ENCODE peak calls at places on chromosomes 6 and 20, in five cellular contexts. One of them, this sample, is unnamed.

GRCh38 chr6:79544299-79544927 is 7.2 kb upstream of the LCA5 start:
- DNase-seq in astrocyte of the spinal cord: peak
- DNase-seq in adipocyte: peak
- DNase-seq in GM23248: peak
- DNase-seq in bronchial epithelial cell: no peak
- DNase-seq in this sample: peak

GRCh38 chr20:56463428-56463827 is 5.0 kb upstream of the RTF2 start:
- DNase-seq in bronchial epithelial cell: no peak
- DNase-seq in GM23248: no peak
- DNase-seq in astrocyte of the spinal cord: no peak
- DNase-seq in adipocyte: no peak
- DNase-seq in this sample: no peak

GRCh38 chr6:148624025-148624424 is 122.8 kb upstream of the UST start:
- DNase-seq in adipocyte: peak
- DNase-seq in astrocyte of the spinal cord: no peak
- DNase-seq in GM23248: peak
- DNase-seq in bronchial epithelial cell: peak
- DNase-seq in this sample: peak

GRCh38 chr6:163367388-163368183 is 46.9 kb upstream of the QKI start:
- DNase-seq in astrocyte of the spinal cord: peak
- DNase-seq in adipocyte: no peak
- DNase-seq in bronchial epithelial cell: peak
- DNase-seq in GM23248: no peak
- DNase-seq in this sample: no peak

GRCh38 chr6:7479801-7480266 is 61.6 kb upstream of the DSP start:
- DNase-seq in astrocyte of the spinal cord: no peak
- DNase-seq in GM23248: peak
- DNase-seq in bronchial epithelial cell: peak
- DNase-seq in adipocyte: peak
- DNase-seq in this sample: peak

GRCh38 chr6:17494919-17495318 is 101.5 kb downstream of the CAP2 start:
- DNase-seq in astrocyte of the spinal cord: no peak
- DNase-seq in bronchial epithelial cell: no peak
- DNase-seq in adipocyte: no peak
- DNase-seq in GM23248: no peak
- DNase-seq in this sample: no peak

GRCh38 chr6:128882560-128882959 is 378 bp upstream of the LAMA2 start:
- DNase-seq in astrocyte of the spinal cord: no peak
- DNase-seq in adipocyte: no peak
- DNase-seq in GM23248: peak
- DNase-seq in bronchial epithelial cell: no peak
- DNase-seq in this sample: peak

GRCh38 chr6:54244430-54244829 is 63.8 kb upstream of the TINAG start:
- DNase-seq in astrocyte of the spinal cord: peak
- DNase-seq in adipocyte: peak
- DNase-seq in GM23248: peak
- DNase-seq in bronchial epithelial cell: peak
- DNase-seq in this sample: peak

GRCh38 chr6:157266274-157267101 is 56.8 kb downstream of the TMEM242 start:
- DNase-seq in bronchial epithelial cell: no peak
- DNase-seq in GM23248: no peak
- DNase-seq in astrocyte of the spinal cord: no peak
- DNase-seq in adipocyte: no peak
- DNase-seq in this sample: no peak

GRCh38 chr6:157063176-157063934 is 260.0 kb downstream of the TMEM242 start:
- DNase-seq in astrocyte of the spinal cord: no peak
- DNase-seq in adipocyte: no peak
- DNase-seq in GM23248: no peak
- DNase-seq in bronchial epithelial cell: peak
- DNase-seq in this sample: no peak

GRCh38 chr6:50062051-50062450 is 12.3 kb upstream of the DEFB112 start:
- DNase-seq in adipocyte: no peak
- DNase-seq in GM23248: peak
- DNase-seq in astrocyte of the spinal cord: no peak
- DNase-seq in bronchial epithelial cell: peak
- DNase-seq in this sample: no peak

GRCh38 chr6:107228754-107229153 is 113.4 kb upstream of the BEND3 start:
- DNase-seq in GM23248: no peak
- DNase-seq in adipocyte: no peak
- DNase-seq in astrocyte of the spinal cord: no peak
- DNase-seq in bronchial epithelial cell: peak
- DNase-seq in this sample: no peak

GRCh38 chr6:16691328-16691727 is 69.9 kb downstream of the ATXN1 start:
- DNase-seq in adipocyte: no peak
- DNase-seq in bronchial epithelial cell: no peak
- DNase-seq in astrocyte of the spinal cord: no peak
- DNase-seq in GM23248: no peak
- DNase-seq in this sample: no peak

GRCh38 chr6:167793421-167793820 is 33.3 kb upstream of the AFDN start:
- DNase-seq in GM23248: no peak
- DNase-seq in bronchial epithelial cell: peak
- DNase-seq in astrocyte of the spinal cord: peak
- DNase-seq in adipocyte: no peak
- DNase-seq in this sample: no peak

GRCh38 chr6:113654396-113654795 is 202.7 kb upstream of the MARCKS start:
- DNase-seq in bronchial epithelial cell: peak
- DNase-seq in adipocyte: peak
- DNase-seq in GM23248: peak
- DNase-seq in astrocyte of the spinal cord: peak
- DNase-seq in this sample: peak

GRCh38 chr6:136656121-136656520 is 105.9 kb upstream of the MAP7 start:
- DNase-seq in GM23248: no peak
- DNase-seq in bronchial epithelial cell: no peak
- DNase-seq in astrocyte of the spinal cord: peak
- DNase-seq in adipocyte: peak
- DNase-seq in this sample: peak

GRCh38 chr6:32882879-32883250 is 28.9 kb downstream of the PSMB9 start:
- DNase-seq in astrocyte of the spinal cord: no peak
- DNase-seq in GM23248: peak
- DNase-seq in bronchial epithelial cell: peak
- DNase-seq in adipocyte: peak
- DNase-seq in this sample: peak

GRCh38 chr6:151242420-151242841 is 2.7 kb downstream of the AKAP12 start:
- DNase-seq in astrocyte of the spinal cord: peak
- DNase-seq in GM23248: no peak
- DNase-seq in adipocyte: peak
- DNase-seq in bronchial epithelial cell: no peak
- DNase-seq in this sample: no peak

GRCh38 chr20:3919352-3919751 is 30.2 kb downstream of the PANK2 start:
- DNase-seq in adipocyte: peak
- DNase-seq in astrocyte of the spinal cord: no peak
- DNase-seq in bronchial epithelial cell: no peak
- DNase-seq in GM23248: peak
- DNase-seq in this sample: peak

GRCh38 chr20:409697-410559 is 1.8 kb downstream of the RBCK1 start:
- DNase-seq in astrocyte of the spinal cord: no peak
- DNase-seq in bronchial epithelial cell: no peak
- DNase-seq in GM23248: no peak
- DNase-seq in adipocyte: no peak
- DNase-seq in this sample: no peak
- H3K4me3 ChIP-seq in astrocyte of the spinal cord: peak
- H3K4me3 ChIP-seq in bronchial epithelial cell: peak
- H3K4me3 ChIP-seq in GM23248: peak
- H3K4me3 ChIP-seq in adipocyte: peak
- H3K4me3 ChIP-seq in this sample: peak

DNA sequence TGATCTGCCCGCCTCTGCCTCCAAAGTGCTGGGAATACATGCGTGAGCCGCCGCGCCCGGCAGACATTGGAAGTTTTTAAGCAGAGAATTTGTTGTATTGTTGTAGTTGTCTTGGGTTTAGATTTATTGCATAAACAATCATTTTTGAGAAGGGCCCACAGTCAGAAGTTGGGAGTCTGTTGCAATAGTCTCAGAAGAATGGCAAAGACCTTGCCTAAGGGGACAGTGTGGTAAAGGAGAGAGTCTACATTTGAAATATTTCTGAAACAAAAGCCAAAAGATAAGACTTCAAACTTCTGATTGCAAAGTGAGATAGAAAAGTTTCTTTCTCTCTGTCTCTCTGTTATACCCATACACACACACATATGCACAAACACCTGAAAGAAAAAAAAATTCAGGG is 22.5 kb downstream of the HFE start:
- DNase-seq in adipocyte: peak
- DNase-seq in GM23248: no peak
- DNase-seq in bronchial epithelial cell: no peak
- DNase-seq in astrocyte of the spinal cord: no peak
- DNase-seq in this sample: no peak
- H3K4me3 ChIP-seq in adipocyte: no peak
- H3K4me3 ChIP-seq in GM23248: no peak
- H3K4me3 ChIP-seq in bronchial epithelial cell: no peak
- H3K4me3 ChIP-seq in astrocyte of the spinal cord: no peak
- H3K4me3 ChIP-seq in this sample: no peak

GRCh38 chr20:13095013-13095412 is 86.2 kb downstream of the SPTLC3 start:
- DNase-seq in adipocyte: no peak
- DNase-seq in GM23248: no peak
- DNase-seq in bronchial epithelial cell: no peak
- DNase-seq in astrocyte of the spinal cord: no peak
- DNase-seq in this sample: no peak
- H3K4me3 ChIP-seq in adipocyte: no peak
- H3K4me3 ChIP-seq in GM23248: no peak
- H3K4me3 ChIP-seq in bronchial epithelial cell: no peak
- H3K4me3 ChIP-seq in astrocyte of the spinal cord: no peak
- H3K4me3 ChIP-seq in this sample: no peak

DNA sequence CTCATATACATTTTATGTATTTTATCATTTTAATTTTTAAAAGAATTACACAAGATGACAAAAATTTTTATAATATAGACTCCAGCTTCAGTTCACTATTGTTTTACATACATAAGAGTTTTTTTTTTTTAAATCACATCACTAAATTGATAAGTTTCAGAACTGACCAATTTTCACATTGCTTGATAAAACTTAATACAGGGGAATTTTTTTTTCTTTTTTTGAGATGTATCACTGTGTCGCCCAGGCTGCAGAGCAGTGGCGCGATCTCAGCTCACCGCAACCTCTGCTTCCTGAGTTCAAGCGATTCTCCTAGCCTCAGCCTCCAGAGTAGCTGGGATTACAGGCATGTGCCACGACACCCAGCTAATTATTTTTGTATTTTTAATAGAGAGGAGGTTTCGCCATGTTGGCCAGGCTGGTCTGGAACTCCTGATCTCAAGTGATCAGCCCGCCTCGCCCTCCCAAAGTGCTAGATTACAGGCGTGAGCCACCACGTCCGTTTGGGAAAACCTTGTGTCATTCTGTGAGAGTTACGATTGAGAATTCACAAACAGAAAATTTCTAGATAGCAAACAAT is 36.6 kb upstream of the BTN3A2 start:
- DNase-seq in astrocyte of the spinal cord: peak
- DNase-seq in adipocyte: no peak
- DNase-seq in bronchial epithelial cell: no peak
- DNase-seq in GM23248: no peak
- DNase-seq in this sample: no peak
- H3K4me3 ChIP-seq in astrocyte of the spinal cord: peak
- H3K4me3 ChIP-seq in adipocyte: peak
- H3K4me3 ChIP-seq in bronchial epithelial cell: peak
- H3K4me3 ChIP-seq in GM23248: peak
- H3K4me3 ChIP-seq in this sample: no peak

GRCh38 chr20:44599715-44600114 is 17.3 kb downstream of the PKIG start:
- DNase-seq in adipocyte: no peak
- DNase-seq in astrocyte of the spinal cord: no peak
- DNase-seq in bronchial epithelial cell: no peak
- DNase-seq in GM23248: no peak
- DNase-seq in this sample: no peak

GRCh38 chr20:44597516-44597915 is 15.1 kb downstream of the PKIG start:
- DNase-seq in adipocyte: no peak
- DNase-seq in bronchial epithelial cell: no peak
- DNase-seq in astrocyte of the spinal cord: no peak
- DNase-seq in GM23248: no peak
- DNase-seq in this sample: no peak

GRCh38 chr20:44597930-44598329 is 15.6 kb downstream of the PKIG start:
- DNase-seq in bronchial epithelial cell: no peak
- DNase-seq in GM23248: no peak
- DNase-seq in adipocyte: no peak
- DNase-seq in astrocyte of the spinal cord: no peak
- DNase-seq in this sample: no peak

GRCh38 chr20:44600301-44600700 is 17.9 kb downstream of the PKIG start:
- DNase-seq in GM23248: no peak
- DNase-seq in bronchial epithelial cell: no peak
- DNase-seq in astrocyte of the spinal cord: no peak
- DNase-seq in adipocyte: no peak
- DNase-seq in this sample: no peak

GRCh38 chr20:44598413-44599290 is 16.3 kb downstream of the PKIG start:
- DNase-seq in GM23248: no peak
- DNase-seq in adipocyte: no peak
- DNase-seq in bronchial epithelial cell: no peak
- DNase-seq in astrocyte of the spinal cord: no peak
- DNase-seq in this sample: peak
- H3K4me3 ChIP-seq in GM23248: no peak
- H3K4me3 ChIP-seq in adipocyte: no peak
- H3K4me3 ChIP-seq in bronchial epithelial cell: no peak
- H3K4me3 ChIP-seq in astrocyte of the spinal cord: no peak
- H3K4me3 ChIP-seq in this sample: no peak

GRCh38 chr6:14442250-14442649 is 324.7 kb downstream of the CD83 start:
- DNase-seq in bronchial epithelial cell: no peak
- DNase-seq in adipocyte: no peak
- DNase-seq in GM23248: no peak
- DNase-seq in astrocyte of the spinal cord: no peak
- DNase-seq in this sample: no peak

GRCh38 chr6:14440215-14440890 is 322.8 kb downstream of the CD83 start:
- DNase-seq in astrocyte of the spinal cord: no peak
- DNase-seq in adipocyte: peak
- DNase-seq in GM23248: peak
- DNase-seq in bronchial epithelial cell: no peak
- DNase-seq in this sample: peak

GRCh38 chr6:14441371-14441781 is 323.8 kb downstream of the CD83 start:
- DNase-seq in adipocyte: peak
- DNase-seq in GM23248: peak
- DNase-seq in astrocyte of the spinal cord: no peak
- DNase-seq in bronchial epithelial cell: no peak
- DNase-seq in this sample: peak

GRCh38 chr6:14439419-14439818 is 321.8 kb downstream of the CD83 start:
- DNase-seq in GM23248: no peak
- DNase-seq in astrocyte of the spinal cord: no peak
- DNase-seq in adipocyte: no peak
- DNase-seq in bronchial epithelial cell: no peak
- DNase-seq in this sample: no peak

GRCh38 chr6:14440891-14441358 is 323.4 kb downstream of the CD83 start:
- DNase-seq in adipocyte: peak
- DNase-seq in bronchial epithelial cell: no peak
- DNase-seq in GM23248: peak
- DNase-seq in astrocyte of the spinal cord: no peak
- DNase-seq in this sample: no peak
- H3K4me3 ChIP-seq in adipocyte: peak
- H3K4me3 ChIP-seq in bronchial epithelial cell: no peak
- H3K4me3 ChIP-seq in GM23248: peak
- H3K4me3 ChIP-seq in astrocyte of the spinal cord: no peak
- H3K4me3 ChIP-seq in this sample: peak

This sample was measured in AG10803.